ENCODE peak calls at places on chromosomes 11 and 22, in five cellular contexts. J is hepatocyte, A is adrenal gland, S is esophagus squamous epithelium, P is left ventricle myocardium inferior. H is an unnamed sample.

GRCh38 chr11:78646564-78647185 is 72.0 kb upstream of the NARS2 start:
- DNase-seq in J (peak; percentile 86), A (peak; percentile 59), S (no peak), P (no peak), H (peak; percentile 48)

GRCh38 chr22:21632237-21632895 is at the start of gene CCDC116:
- DNase-seq in J (no peak), A (peak; percentile 37), S (no peak), P (no peak), H (no peak)

GRCh38 chr22:20514658-20515406 is 7.4 kb downstream of the MED15 start:
- DNase-seq in J (peak; percentile 64), A (peak; percentile 95), S (no peak), P (no peak), H (no peak)

GRCh38 chr11:114197799-114198500 is 98.2 kb upstream of the NNMT start:
- DNase-seq in J (peak; percentile 75), A (peak; percentile 91), S (no peak), P (peak; percentile 81), H (peak; percentile 71)

GRCh38 chr11:3880724-3881123 is 25.3 kb downstream of the STIM1 start:
- DNase-seq in J (no peak), A (no peak), S (no peak), P (no peak), H (no peak)

GRCh38 chr22:28799834-28800307 is 498 bp downstream of the XBP1 start:
- DNase-seq in J (peak; percentile 77), A (peak; percentile 77), S (no peak), P (peak; percentile 80), H (peak; percentile 67)

GRCh38 chr11:59641156-59641555 is 25.6 kb upstream of the OSBP start:
- DNase-seq in J (no peak), A (no peak), S (no peak), P (no peak), H (no peak)

GRCh38 chr11:13685461-13686108 is 17.1 kb downstream of the FAR1 start:
- DNase-seq in J (no peak), A (no peak), S (no peak), P (no peak), H (no peak)

GRCh38 chr22:30208631-30209603 is 37.6 kb downstream of the LIF start:
- DNase-seq in J (peak; percentile 89), A (peak; percentile 90), S (no peak), P (peak; percentile 74), H (peak; percentile 81)

GRCh38 chr11:3796346-3796745 is 1.0 kb downstream of the NUP98 start:
- DNase-seq in J (no peak), A (no peak), S (no peak), P (no peak), H (no peak)

GRCh38 chr11:72975778-72976520 is 161.7 kb downstream of the ATG16L2 start:
- DNase-seq in J (no peak), A (no peak), S (no peak), P (no peak), H (no peak)

GRCh38 chr11:125799808-125800207 is 11.9 kb downstream of the PATE3 start:
- DNase-seq in J (no peak), A (no peak), S (no peak), P (no peak), H (no peak)

GRCh38 chr11:125807909-125808308 is 20.0 kb downstream of the PATE3 start:
- DNase-seq in J (no peak), A (no peak), S (no peak), P (no peak), H (no peak)

GRCh38 chr11:125797641-125798040 is 9.7 kb downstream of the PATE3 start:
- DNase-seq in J (no peak), A (no peak), S (no peak), P (no peak), H (no peak)

GRCh38 chr11:125802387-125802786 is 14.5 kb downstream of the PATE3 start:
- DNase-seq in J (no peak), A (no peak), S (no peak), P (no peak), H (no peak)
- H3K4me3 ChIP-seq in J (no peak overlapping the region), A (no peak overlapping the region), S (no peak overlapping the region), P (no peak overlapping the region), H (no peak overlapping the region)

GRCh38 chr11:5123802-5124521 is 14.2 kb downstream of the OR52A5 start:
- DNase-seq in J (peak; percentile 84), A (peak; percentile 76), S (no peak), P (peak; percentile 24), H (peak; percentile 20)
- TF ChIP-seq CTCF in J (peak; percentile 96), A (peak; percentile 83), S (peak; percentile 68), P (peak; percentile 83), H (no peak)

DNA sequence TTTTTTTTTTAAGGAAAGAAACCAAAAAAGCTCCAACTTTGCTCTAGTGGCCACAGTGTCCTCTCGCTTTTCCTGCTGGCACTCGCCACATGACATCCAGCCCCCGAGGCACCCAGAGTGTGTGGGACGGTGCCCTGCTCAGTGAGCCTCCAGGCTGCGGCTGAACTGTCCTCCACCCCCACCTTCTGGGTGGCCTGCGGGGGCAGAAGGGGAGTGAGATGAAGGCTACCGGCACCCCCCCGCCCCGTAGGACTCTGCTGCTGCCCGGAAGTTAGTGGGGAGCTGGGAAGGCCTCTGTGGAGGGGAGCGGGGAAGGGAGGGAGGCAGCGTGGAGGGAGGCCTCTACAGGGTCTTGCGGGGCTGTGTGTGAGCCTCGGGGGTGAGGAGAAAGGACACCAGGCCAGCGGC is 264.4 kb downstream of the CTTN start:
- DNase-seq in J (no peak), A (no peak), S (no peak), P (no peak), H (no peak)
- H3K4me3 ChIP-seq in J (no peak overlapping the region), A (no peak overlapping the region), S (no peak overlapping the region), P (peak overlapping the region; percentile 56), H (no peak overlapping the region)

DNA sequence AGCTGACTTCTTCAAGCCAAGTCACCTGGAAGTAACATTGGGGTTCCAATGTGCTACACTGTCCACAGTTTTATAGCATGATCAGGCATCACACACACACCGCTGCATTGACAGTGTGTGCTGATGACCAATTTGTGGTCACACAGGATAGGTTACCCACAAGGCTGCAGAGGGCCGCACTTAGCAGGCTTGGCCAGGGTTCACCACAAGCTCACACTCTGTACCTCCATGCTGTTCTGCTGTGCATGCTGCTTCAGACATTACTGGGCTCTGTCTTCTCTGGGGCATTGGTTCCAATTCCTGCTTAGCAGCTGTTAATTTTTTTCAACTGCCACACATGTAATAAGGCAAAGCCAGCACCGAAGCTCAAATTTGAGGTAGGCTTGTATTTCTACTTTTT is 11.0 kb upstream of the NRIP3 start:
- DNase-seq in J (no peak), A (no peak), S (no peak), P (no peak), H (no peak)
- TF ChIP-seq CTCF in J (no peak), A (no peak), S (no peak), P (no peak), H (no peak)

DNA sequence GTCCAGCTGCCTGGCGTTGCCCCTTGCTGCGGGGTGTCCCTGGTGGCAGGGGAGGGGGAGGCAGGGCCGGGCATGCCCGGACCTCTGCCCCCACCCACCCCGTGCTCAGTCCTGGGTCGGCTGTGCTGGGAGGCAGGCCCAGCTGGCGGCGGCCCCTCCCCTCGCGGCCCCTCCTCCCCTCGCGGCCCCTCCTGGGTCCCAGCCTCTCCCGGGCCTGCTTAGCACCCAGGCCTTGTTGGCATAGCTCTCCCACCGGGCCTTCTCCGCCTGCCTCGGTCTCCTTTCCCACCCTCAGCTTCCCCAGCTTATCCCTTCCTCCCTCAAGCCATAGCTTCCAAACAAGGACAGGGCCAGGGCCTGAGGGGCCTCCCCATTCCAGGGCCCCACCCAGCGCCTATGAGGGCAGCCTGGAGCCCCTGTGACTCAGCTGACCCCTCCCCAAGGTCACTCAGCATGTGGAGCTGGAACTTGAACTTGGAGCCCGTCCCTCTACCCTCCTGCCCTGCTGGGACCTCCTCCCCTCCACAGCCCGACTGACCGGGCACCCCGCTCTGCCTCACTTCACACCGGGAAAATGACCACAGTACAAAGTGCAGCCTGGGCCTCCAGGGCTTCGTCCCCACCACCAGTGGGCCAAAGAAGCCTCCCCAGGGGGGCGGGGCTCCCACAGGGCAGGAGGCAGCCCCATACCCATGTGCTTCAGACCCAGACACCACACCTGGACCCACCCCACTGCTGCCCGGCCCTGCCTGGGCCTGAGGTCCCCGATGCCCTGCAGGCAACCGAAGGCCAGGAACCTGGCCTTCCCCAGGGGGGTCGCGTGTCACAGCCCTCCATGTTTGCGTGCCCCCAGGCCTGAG is 1.2 kb downstream of the EPS8L2 start:
- DNase-seq in J (peak; percentile 83), A (peak; percentile 42), S (no peak), P (no peak), H (peak; percentile 50)
- H3K4me3 ChIP-seq in J (peak overlapping the region; percentile 87), A (no peak overlapping the region), S (peak overlapping the region; percentile 63), P (peak overlapping the region; percentile 64), H (peak overlapping the region; percentile 70)

H was measured in ovary.